ENCODE peak calls at places on chromosomes 13 and 19, in nine cellular contexts. P is mesendoderm; R is stimulated activated naive CD8-positive, alpha-beta T cell treated with anti-CD3 and anti-CD28 coated beads, Interleukin-15, amount 100 ng/mL, for 72 hours; F is right lobe of liver; S is activated T-cell treated with anti-CD3 and anti-CD28 coated beads, Interleukin-2, amount 50 U/mL, for 24 hours; A is central memory CD4-positive, alpha-beta T cell; I is stomach; T is dorsolateral prefrontal cortex; C is HCT116. B is an unnamed sample.

GRCh38 chr13:95982144-95982543 is 71.1 kb downstream of the UGGT2 start:
- DNase-seq in C (no peak), A (no peak), R (no peak), S (no peak), F (no peak), T (no peak), P (no peak), I (no peak), B (no peak)

GRCh38 chr13:72792640-72793039 is 10.7 kb downstream of the PIBF1 start:
- DNase-seq in R (no peak), T (no peak), S (no peak), F (no peak), I (no peak), A (no peak), C (no peak), P (no peak), B (no peak)

GRCh38 chr13:110971486-110971885 is 56.6 kb upstream of the ANKRD10 start:
- DNase-seq in S (no peak), C (no peak), I (peak; percentile 40), T (no peak), R (no peak), P (no peak), A (no peak), F (no peak), B (no peak)

GRCh38 chr19:55676384-55676783 is 1.4 kb downstream of the EPN1 start:
- DNase-seq in A (no peak), R (no peak), F (no peak), C (no peak), T (no peak), S (no peak), P (no peak), I (peak; percentile 90), B (no peak)

GRCh38 chr19:54325194-54325621 is 12.2 kb upstream of the LILRA5 start:
- DNase-seq in T (no peak), S (peak; percentile 54), A (peak; percentile 60), C (peak; percentile 31), F (no peak), R (peak; percentile 44), I (no peak), P (peak; percentile 55), B (peak; percentile 65)

GRCh38 chr19:14772995-14773394 is 5.4 kb downstream of the ADGRE2 start:
- DNase-seq in F (no peak), A (no peak), S (no peak), I (no peak), R (no peak), T (no peak), P (no peak), C (no peak), B (no peak)

GRCh38 chr13:113553541-113554332 is 30.8 kb upstream of the TFDP1 start:
- DNase-seq in S (no peak), I (peak; percentile 22), R (no peak), C (no peak), T (no peak), P (no peak), F (no peak), A (no peak), B (no peak)

GRCh38 chr13:39578821-39579291 is 24.1 kb downstream of the LHFPL6 start:
- DNase-seq in P (no peak), A (no peak), C (no peak), T (no peak), I (no peak), R (no peak), S (no peak), F (no peak), B (no peak)

B was measured in mucosa of descending colon.